ENCODE peak calls at places on chromosomes 11 and 22, in four cellular contexts. L is K562, C is GM12878, K is HepG2. O is an unnamed sample.

GRCh38 chr11:94762208-94762607 is 5.9 kb upstream of the AMOTL1 start:
- DNase-seq in L (no peak), C (no peak), K (no peak), O (peak)

GRCh38 chr22:38083931-38084631 is at the start of gene SLC16A8:
- DNase-seq in L (no peak), C (no peak), K (no peak), O (no peak)

GRCh38 chr22:43159484-43160178 is 8.3 kb downstream of the TSPO start:
- DNase-seq in L (peak), C (no peak), K (no peak), O (peak)

GRCh38 chr11:1486054-1486825 is at the start of gene MOB2:
- DNase-seq in L (peak), C (no peak), K (no peak), O (no peak)

GRCh38 chr11:117523680-117524079 is 196.0 kb downstream of the CEP164 start:
- DNase-seq in L (no peak), C (no peak), K (no peak), O (no peak)

GRCh38 chr22:19917389-19918138 is 24.0 kb upstream of the COMT start:
- DNase-seq in L (no peak), C (no peak), K (no peak), O (no peak)

GRCh38 chr11:117420598-117420997 is 92.9 kb downstream of the CEP164 start:
- DNase-seq in L (no peak), C (no peak), K (no peak), O (no peak)

GRCh38 chr11:45395421-45395820 is 109.3 kb upstream of the SYT13 start:
- DNase-seq in L (no peak), C (no peak), K (no peak), O (no peak)

GRCh38 chr22:27383896-27384295 is 417.7 kb downstream of the MN1 start:
- DNase-seq in L (no peak), C (no peak), K (no peak), O (no peak)

GRCh38 chr22:27381552-27381951 is 420.0 kb downstream of the MN1 start:
- DNase-seq in L (no peak), C (no peak), K (no peak), O (no peak)

GRCh38 chr22:27380826-27381225 is 420.7 kb downstream of the MN1 start:
- DNase-seq in L (no peak), C (no peak), K (no peak), O (no peak)

GRCh38 chr22:27382947-27383346 is 418.6 kb downstream of the MN1 start:
- DNase-seq in L (no peak), C (no peak), K (no peak), O (no peak)

DNA sequence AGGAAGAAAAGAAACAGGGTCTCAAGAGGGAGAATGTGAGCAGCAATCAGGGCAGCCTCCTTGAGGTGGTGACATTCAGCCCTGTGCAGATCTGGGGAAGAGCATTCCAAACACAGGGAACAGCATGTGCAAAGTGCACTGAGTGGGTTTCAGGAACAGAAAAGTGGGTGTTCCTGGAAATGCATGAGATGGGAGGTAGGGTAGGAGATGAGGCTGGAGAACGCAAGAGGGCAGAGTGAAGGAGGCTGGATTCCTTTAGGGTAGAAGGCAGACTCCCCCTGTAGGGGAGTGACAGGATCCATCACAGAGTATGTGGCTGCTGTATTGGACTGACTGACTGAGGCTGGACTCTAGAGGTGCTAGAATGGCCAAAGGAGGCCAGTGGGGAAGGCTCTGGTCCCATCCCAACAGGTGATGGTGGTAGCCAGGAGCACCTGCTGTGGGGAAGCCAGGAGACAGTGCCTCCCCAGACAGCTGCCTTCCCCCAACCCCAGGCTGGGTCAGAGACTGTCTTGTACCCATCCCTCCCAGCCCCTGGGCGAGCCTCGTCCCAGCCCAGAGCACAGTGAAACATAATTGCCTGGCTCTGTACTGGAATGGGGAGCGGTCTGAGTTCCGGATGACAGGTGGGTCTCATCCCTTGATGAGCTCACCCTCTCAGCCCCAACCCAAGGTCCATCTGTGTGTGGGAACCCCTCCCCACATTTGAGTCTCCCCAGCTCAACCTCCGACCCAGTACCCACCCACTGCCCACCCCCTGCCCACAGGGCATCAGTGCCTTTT is 419.4 kb downstream of the MN1 start:
- DNase-seq in L (no peak), C (no peak), K (no peak), O (no peak)
- TF ChIP-seq ESRRA in L (no peak), C (no peak), K (no peak), O (no peak)

GRCh38 chr11:50077526-50077925 is 44.9 kb downstream of the OR4C45 start:
- DNase-seq in L (no peak), C (no peak), K (no peak), O (no peak)

GRCh38 chr11:50078001-50078400 is 45.3 kb downstream of the OR4C45 start:
- DNase-seq in L (no peak), C (no peak), K (no peak), O (no peak)

GRCh38 chr11:50075856-50076255 is 43.2 kb downstream of the OR4C45 start:
- DNase-seq in L (no peak), C (no peak), K (no peak), O (no peak)

DNA sequence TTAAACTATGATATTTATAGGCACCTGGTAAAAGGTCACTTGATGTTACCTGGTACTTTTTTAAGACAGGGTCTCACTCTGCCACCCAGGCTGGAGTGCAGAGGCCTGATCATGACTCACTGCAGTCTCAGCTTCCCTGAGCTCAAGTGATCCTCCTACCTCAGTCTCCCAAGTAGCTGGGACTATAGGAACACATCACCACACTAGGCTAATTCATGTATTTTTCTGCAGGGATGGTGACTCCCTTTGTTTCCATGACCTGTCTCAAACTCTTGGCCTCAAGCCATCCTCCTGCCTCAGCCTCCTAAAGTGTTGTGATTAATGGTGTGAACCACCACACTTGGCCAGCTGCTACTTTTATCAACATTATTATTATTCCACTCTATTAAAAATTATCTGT is 47.6 kb downstream of the OR4C45 start:
- DNase-seq in L (no peak), C (no peak), K (no peak), O (no peak)
- TF ChIP-seq MYC in L (no peak), C (no peak), K (no peak), O (no peak)

GRCh38 chr11:120256178-120256577 is 16.2 kb downstream of the POU2F3 start:
- DNase-seq in L (no peak), C (no peak), K (no peak), O (no peak)
- TF ChIP-seq ESRRA in L (no peak), C (no peak), K (no peak), O (no peak)

GRCh38 chr11:32056445-32056844 is 34.4 kb upstream of the RCN1 start:
- DNase-seq in L (no peak), C (no peak), K (no peak), O (no peak)
- TF ChIP-seq MYC in L (no peak), C (no peak), K (no peak), O (no peak)

GRCh38 chr11:102014756-102015155 is 32.5 kb upstream of the CFAP300 start:
- DNase-seq in L (no peak), C (no peak), K (no peak), O (no peak)

GRCh38 chr11:102012946-102013345 is 34.3 kb upstream of the CFAP300 start:
- DNase-seq in L (no peak), C (no peak), K (no peak), O (no peak)

DNA sequence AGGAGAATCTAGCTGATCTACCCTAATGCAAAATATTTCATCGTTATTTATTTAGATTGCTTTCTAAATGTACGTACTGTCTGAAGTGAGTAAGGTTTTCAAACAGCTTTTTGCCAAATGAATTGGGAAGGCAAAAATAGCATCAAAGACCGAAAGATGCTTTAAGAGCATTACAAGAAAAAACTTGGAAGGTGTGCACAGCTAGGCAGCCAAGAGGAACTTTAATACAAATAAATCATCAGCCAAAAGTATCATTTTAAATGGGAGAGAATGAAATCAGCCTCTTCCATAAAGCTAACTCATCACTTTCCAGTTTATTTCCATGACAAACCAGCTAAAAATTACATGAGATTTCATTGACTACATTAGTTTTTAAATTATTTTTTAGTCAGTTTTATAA is 30.2 kb upstream of the CFAP300 start:
- DNase-seq in L (no peak), C (no peak), K (no peak), O (no peak)
- TF ChIP-seq ESRRA in L (no peak), C (no peak), K (no peak), O (no peak)

GRCh38 chr22:26713823-26714449 is 56.5 kb downstream of the MIAT start:
- DNase-seq in L (no peak), C (no peak), K (peak), O (no peak)
- TF ChIP-seq MYC in L (no peak), C (no peak), K (no peak), O (no peak)

O was measured in A549.